ENCODE peak calls at places on chromosomes 5 and 9, in seven cellular contexts. W, F, B, Q, U, A and X are unnamed samples.

GRCh38 chr5:32519508-32519907 is 65.8 kb upstream of the SUB1 start:
- DNase-seq in W (no peak), F (no peak), B (no peak), Q (no peak), U (no peak), A (no peak), X (no peak)

GRCh38 chr9:89387970-89388867 is 69.9 kb downstream of the SECISBP2 start:
- DNase-seq in W (peak), F (peak), B (peak), Q (peak), U (no peak), A (peak), X (no peak)

GRCh38 chr9:92974161-92974661 is 26.9 kb downstream of the FGD3 start:
- DNase-seq in W (no peak), F (no peak), B (peak), Q (no peak), U (no peak), A (no peak), X (no peak)

GRCh38 chr5:50699737-50700136 is 33.3 kb downstream of the PARP8 start:
- DNase-seq in W (no peak), F (peak), B (no peak), Q (no peak), U (no peak), A (no peak), X (no peak)

GRCh38 chr5:142479854-142480253 is 155.0 kb upstream of the SPRY4 start:
- DNase-seq in W (no peak), F (no peak), B (no peak), Q (no peak), U (no peak), A (no peak), X (no peak)

GRCh38 chr9:126053913-126054312 is 272.7 kb upstream of the MVB12B start:
- DNase-seq in W (no peak), F (no peak), B (peak), Q (no peak), U (no peak), A (no peak), X (no peak)

GRCh38 chr9:131500377-131500776 is 2.3 kb upstream of the POMT1 start:
- DNase-seq in W (no peak), F (peak), B (no peak), Q (no peak), U (no peak), A (no peak), X (no peak)

GRCh38 chr5:115246361-115246991 is 16.2 kb downstream of the PGGT1B start:
- DNase-seq in W (no peak), F (peak), B (no peak), Q (no peak), U (no peak), A (peak), X (no peak)

GRCh38 chr5:114412509-114413171 is 50.8 kb downstream of the KCNN2 start:
- DNase-seq in W (no peak), F (peak), B (no peak), Q (no peak), U (no peak), A (peak), X (no peak)

GRCh38 chr9:72579190-72579589 is 57.8 kb downstream of the TMC1 start:
- DNase-seq in W (no peak), F (peak), B (no peak), Q (peak), U (no peak), A (peak), X (no peak)

GRCh38 chr9:93305497-93306020 is 121.6 kb downstream of the WNK2 start:
- DNase-seq in W (no peak), F (no peak), B (peak), Q (no peak), U (no peak), A (no peak), X (no peak)

GRCh38 chr5:60018091-60018490 is 124.6 kb upstream of the PDE4D start:
- DNase-seq in W (no peak), F (no peak), B (no peak), Q (no peak), U (no peak), A (no peak), X (no peak)

GRCh38 chr9:36150529-36151305 is 14.2 kb downstream of the GLIPR2 start:
- DNase-seq in W (no peak), F (no peak), B (no peak), Q (no peak), U (no peak), A (no peak), X (no peak)

GRCh38 chr5:68292316-68292715 is 76.8 kb downstream of the PIK3R1 start:
- DNase-seq in W (no peak), F (no peak), B (no peak), Q (no peak), U (no peak), A (no peak), X (no peak)

GRCh38 chr5:106521701-106522100 is 1149.0 kb downstream of the EFNA5 start:
- DNase-seq in W (no peak), F (peak), B (no peak), Q (no peak), U (no peak), A (peak), X (no peak)

GRCh38 chr5:56501949-56502557 is 268.9 kb upstream of the ANKRD55 start:
- DNase-seq in W (no peak), F (no peak), B (no peak), Q (no peak), U (no peak), A (no peak), X (no peak)

GRCh38 chr5:168425997-168426863 is 60.0 kb upstream of the RARS1 start:
- DNase-seq in W (no peak), F (no peak), B (no peak), Q (no peak), U (no peak), A (no peak), X (no peak)

GRCh38 chr5:85823462-85824426 is 794.0 kb upstream of the COX7C start:
- DNase-seq in W (no peak), F (no peak), B (no peak), Q (no peak), U (no peak), A (no peak), X (no peak)

GRCh38 chr9:121861501-121862180 is 210.2 kb downstream of the DAB2IP start:
- DNase-seq in W (peak), F (no peak), B (no peak), Q (peak), U (no peak), A (no peak), X (no peak)

GRCh38 chr9:3241290-3241689 is 284.5 kb downstream of the RFX3 start:
- DNase-seq in W (no peak), F (no peak), B (no peak), Q (no peak), U (no peak), A (peak), X (no peak)

GRCh38 chr5:3642231-3642630 is 46.6 kb downstream of the IRX1 start:
- DNase-seq in W (no peak), F (no peak), B (no peak), Q (no peak), U (no peak), A (no peak), X (no peak)

GRCh38 chr9:76082062-76082461 is 191.6 kb downstream of the PCSK5 start:
- DNase-seq in W (no peak), F (no peak), B (no peak), Q (no peak), U (no peak), A (no peak), X (no peak)

GRCh38 chr5:154286557-154286956 is 96.0 kb downstream of the GALNT10 start:
- DNase-seq in W (no peak), F (no peak), B (no peak), Q (no peak), U (no peak), A (no peak), X (no peak)

GRCh38 chr9:121249563-121249962 is 18.4 kb upstream of the GSN start:
- DNase-seq in W (no peak), F (no peak), B (no peak), Q (no peak), U (no peak), A (no peak), X (no peak)

GRCh38 chr5:16808936-16809815 is 126.9 kb downstream of the MYO10 start:
- DNase-seq in W (no peak), F (no peak), B (no peak), Q (no peak), U (no peak), A (peak), X (no peak)

GRCh38 chr9:89815903-89816573 is 211.2 kb downstream of the GADD45G start:
- DNase-seq in W (peak), F (no peak), B (no peak), Q (peak), U (no peak), A (no peak), X (no peak)

GRCh38 chr5:160049099-160049498 is 40.2 kb downstream of the TTC1 start:
- DNase-seq in W (no peak), F (no peak), B (no peak), Q (no peak), U (no peak), A (no peak), X (no peak)

GRCh38 chr5:176659860-176660461 is 12.7 kb downstream of the TSPAN17 start:
- DNase-seq in W (no peak), F (no peak), B (no peak), Q (no peak), U (no peak), A (no peak), X (no peak)
- H3K27ac ChIP-seq in W (no peak), F (no peak), B (no peak), Q (no peak), U (no peak), A (no peak), X (no peak)

GRCh38 chr9:81589392-81589791 is 100.0 kb downstream of the TLE1 start:
- DNase-seq in W (no peak), F (no peak), B (no peak), Q (no peak), U (no peak), A (no peak), X (no peak)
- H3K27ac ChIP-seq in W (no peak), F (no peak), B (no peak), Q (no peak), U (no peak), A (no peak), X (peak)

DNA sequence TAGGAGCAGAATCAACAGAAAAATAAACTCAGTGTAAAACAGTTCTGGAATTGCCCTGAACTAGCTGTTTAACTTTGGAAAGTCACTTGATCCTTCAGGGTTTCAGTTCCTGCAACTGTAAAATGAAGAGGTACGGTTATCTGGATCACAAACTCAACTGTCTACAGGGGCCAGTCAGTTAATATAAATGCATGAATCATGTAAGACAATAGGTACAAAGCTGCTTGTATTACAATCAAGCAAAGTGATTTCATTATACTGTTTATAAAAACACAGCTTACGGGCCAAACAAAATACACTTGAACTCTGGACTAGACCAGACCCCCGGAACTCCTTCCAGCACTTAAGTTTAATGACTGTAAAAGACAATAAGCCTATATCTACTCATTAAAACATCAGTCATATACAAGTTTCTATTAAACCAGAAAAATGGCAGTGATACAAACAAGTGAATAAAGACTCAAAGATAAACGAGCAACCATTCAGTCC is 73.0 kb downstream of the MRPS27 start:
- DNase-seq in W (no peak), F (no peak), B (no peak), Q (no peak), U (no peak), A (peak), X (no peak)
- H3K27ac ChIP-seq in W (peak), F (no peak), B (no peak), Q (peak), U (peak), A (no peak), X (peak)

GRCh38 chr5:83802686-83803085 is 82.0 kb upstream of the HAPLN1 start:
- DNase-seq in W (no peak), F (peak), B (no peak), Q (no peak), U (no peak), A (no peak), X (no peak)
- H3K27ac ChIP-seq in W (no peak), F (no peak), B (no peak), Q (no peak), U (no peak), A (no peak), X (no peak)

GRCh38 chr9:70405808-70406445 is 8.5 kb downstream of the KLF9 start:
- DNase-seq in W (no peak), F (no peak), B (no peak), Q (no peak), U (no peak), A (no peak), X (no peak)
- H3K27ac ChIP-seq in W (peak), F (no peak), B (peak), Q (peak), U (peak), A (peak), X (peak)

GRCh38 chr9:124311283-124311682 is 53.5 kb downstream of the NEK6 start:
- DNase-seq in W (no peak), F (no peak), B (no peak), Q (no peak), U (no peak), A (no peak), X (no peak)

GRCh38 chr9:124320062-124320973 is 62.6 kb downstream of the NEK6 start:
- DNase-seq in W (peak), F (peak), B (peak), Q (peak), U (no peak), A (peak), X (no peak)

GRCh38 chr9:124313940-124314339 is 56.2 kb downstream of the NEK6 start:
- DNase-seq in W (no peak), F (no peak), B (no peak), Q (no peak), U (no peak), A (no peak), X (no peak)

GRCh38 chr9:124312290-124313265 is 54.8 kb downstream of the NEK6 start:
- DNase-seq in W (no peak), F (no peak), B (no peak), Q (no peak), U (no peak), A (no peak), X (no peak)

DNA sequence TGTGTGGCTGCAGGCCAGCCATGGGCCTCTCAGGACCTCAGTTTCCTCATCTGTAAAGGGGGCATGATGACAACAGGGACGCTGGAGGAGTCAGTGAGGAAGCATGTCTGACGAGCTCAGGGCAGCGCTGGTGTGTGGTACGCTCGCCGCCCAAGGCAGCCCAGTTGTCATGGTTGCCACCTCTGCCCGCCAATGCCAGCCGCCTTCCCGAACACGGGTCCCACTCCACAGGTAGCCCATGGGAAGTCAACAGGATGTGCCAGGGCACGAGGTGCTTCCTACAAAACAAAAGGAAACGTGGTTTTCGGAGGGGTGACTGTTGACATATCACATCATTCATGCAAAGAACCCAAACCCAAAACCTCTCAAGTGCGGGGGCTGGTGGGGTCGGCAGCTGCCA is 58.1 kb downstream of the NEK6 start:
- DNase-seq in W (no peak), F (no peak), B (no peak), Q (no peak), U (no peak), A (no peak), X (no peak)
- H3K27ac ChIP-seq in W (no peak), F (no peak), B (no peak), Q (no peak), U (no peak), A (no peak), X (no peak)

GRCh38 chr9:95036676-95037075 is 280.8 kb downstream of the FANCC start:
- DNase-seq in W (no peak), F (no peak), B (no peak), Q (no peak), U (no peak), A (no peak), X (no peak)
- H3K27ac ChIP-seq in W (no peak), F (peak), B (no peak), Q (peak), U (peak), A (no peak), X (peak)

DNA sequence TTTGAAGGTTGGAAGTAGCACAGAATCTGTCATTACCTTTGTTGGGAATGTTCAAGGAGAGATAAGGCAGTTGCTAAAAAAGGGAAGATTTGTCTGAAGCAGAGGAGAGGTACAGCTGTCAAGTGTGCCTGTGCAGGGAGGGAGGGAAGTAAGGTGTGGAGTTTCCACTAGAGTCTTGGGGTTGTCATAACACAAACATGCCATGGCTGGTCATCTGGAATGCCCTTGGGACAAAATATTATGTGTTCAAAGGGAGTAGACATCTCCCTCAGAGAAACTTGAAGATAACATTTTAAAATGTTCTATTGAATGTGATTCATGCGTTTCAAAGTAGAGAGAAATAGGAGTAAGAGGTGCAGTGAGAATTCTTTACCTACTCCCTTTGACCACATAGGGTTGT is 95.0 kb downstream of the MUSK start:
- DNase-seq in W (no peak), F (peak), B (no peak), Q (no peak), U (no peak), A (no peak), X (no peak)
- H3K27ac ChIP-seq in W (no peak), F (no peak), B (no peak), Q (no peak), U (no peak), A (no peak), X (no peak)